ENCODE peak calls at places on chromosomes 2 and 18, in nine cellular contexts. One of them, this sample, is unnamed.

GRCh38 chr2:64586883-64587481 is 62.9 kb downstream of the AFTPH start:
- DNase-seq in OCI-M1: peak
- DNase-seq in IMR-90: peak
- DNase-seq in stimulated activated CD8-positive, alpha-beta memory T cell treated with anti-CD3 and anti-CD28 coated beads, Interleukin-15, amount 100 ng/mL, for 24 hours: no peak
- DNase-seq in body of pancreas: no peak
- DNase-seq in stimulated activated naive CD8-positive, alpha-beta T cell treated with anti-CD3 and anti-CD28 coated beads, Interleukin-15, Interleukin-2, amounts not matched to agents 100 U/mL and 50 U/mL, for 24 hours: no peak
- DNase-seq in HT-29: peak
- DNase-seq in A172: peak
- DNase-seq in AG04450: peak
- DNase-seq in this sample: no peak

GRCh38 chr2:37439131-37439642 is 94.8 kb downstream of the QPCT start:
- DNase-seq in OCI-M1: no peak
- DNase-seq in IMR-90: no peak
- DNase-seq in stimulated activated CD8-positive, alpha-beta memory T cell treated with anti-CD3 and anti-CD28 coated beads, Interleukin-15, amount 100 ng/mL, for 24 hours: no peak
- DNase-seq in body of pancreas: no peak
- DNase-seq in stimulated activated naive CD8-positive, alpha-beta T cell treated with anti-CD3 and anti-CD28 coated beads, Interleukin-15, Interleukin-2, amounts not matched to agents 100 U/mL and 50 U/mL, for 24 hours: no peak
- DNase-seq in HT-29: no peak
- DNase-seq in A172: no peak
- DNase-seq in AG04450: no peak
- DNase-seq in this sample: no peak

GRCh38 chr18:37435150-37435872 is 130.3 kb downstream of the CELF4 start:
- DNase-seq in OCI-M1: no peak
- DNase-seq in IMR-90: no peak
- DNase-seq in stimulated activated CD8-positive, alpha-beta memory T cell treated with anti-CD3 and anti-CD28 coated beads, Interleukin-15, amount 100 ng/mL, for 24 hours: no peak
- DNase-seq in body of pancreas: no peak
- DNase-seq in stimulated activated naive CD8-positive, alpha-beta T cell treated with anti-CD3 and anti-CD28 coated beads, Interleukin-15, Interleukin-2, amounts not matched to agents 100 U/mL and 50 U/mL, for 24 hours: no peak
- DNase-seq in HT-29: no peak
- DNase-seq in A172: peak
- DNase-seq in AG04450: no peak
- DNase-seq in this sample: no peak

GRCh38 chr2:178674122-178674521 is 133.1 kb downstream of the TTN start:
- DNase-seq in OCI-M1: peak
- DNase-seq in IMR-90: no peak
- DNase-seq in stimulated activated CD8-positive, alpha-beta memory T cell treated with anti-CD3 and anti-CD28 coated beads, Interleukin-15, amount 100 ng/mL, for 24 hours: no peak
- DNase-seq in body of pancreas: no peak
- DNase-seq in stimulated activated naive CD8-positive, alpha-beta T cell treated with anti-CD3 and anti-CD28 coated beads, Interleukin-15, Interleukin-2, amounts not matched to agents 100 U/mL and 50 U/mL, for 24 hours: no peak
- DNase-seq in HT-29: peak
- DNase-seq in A172: no peak
- DNase-seq in AG04450: no peak
- DNase-seq in this sample: no peak

GRCh38 chr2:31778153-31778552 is 197.4 kb upstream of the SRD5A2 start:
- DNase-seq in OCI-M1: no peak
- DNase-seq in IMR-90: no peak
- DNase-seq in stimulated activated CD8-positive, alpha-beta memory T cell treated with anti-CD3 and anti-CD28 coated beads, Interleukin-15, amount 100 ng/mL, for 24 hours: no peak
- DNase-seq in body of pancreas: no peak
- DNase-seq in stimulated activated naive CD8-positive, alpha-beta T cell treated with anti-CD3 and anti-CD28 coated beads, Interleukin-15, Interleukin-2, amounts not matched to agents 100 U/mL and 50 U/mL, for 24 hours: no peak
- DNase-seq in HT-29: no peak
- DNase-seq in A172: no peak
- DNase-seq in AG04450: no peak
- DNase-seq in this sample: no peak

GRCh38 chr2:96931966-96932365 is 54.4 kb downstream of the FAM178B start:
- DNase-seq in OCI-M1: no peak
- DNase-seq in IMR-90: no peak
- DNase-seq in stimulated activated CD8-positive, alpha-beta memory T cell treated with anti-CD3 and anti-CD28 coated beads, Interleukin-15, amount 100 ng/mL, for 24 hours: no peak
- DNase-seq in body of pancreas: no peak
- DNase-seq in stimulated activated naive CD8-positive, alpha-beta T cell treated with anti-CD3 and anti-CD28 coated beads, Interleukin-15, Interleukin-2, amounts not matched to agents 100 U/mL and 50 U/mL, for 24 hours: no peak
- DNase-seq in HT-29: no peak
- DNase-seq in A172: no peak
- DNase-seq in AG04450: no peak
- DNase-seq in this sample: no peak

GRCh38 chr2:158809816-158810215 is 14.7 kb downstream of the DAPL1 start:
- DNase-seq in OCI-M1: no peak
- DNase-seq in IMR-90: no peak
- DNase-seq in stimulated activated CD8-positive, alpha-beta memory T cell treated with anti-CD3 and anti-CD28 coated beads, Interleukin-15, amount 100 ng/mL, for 24 hours: no peak
- DNase-seq in body of pancreas: no peak
- DNase-seq in stimulated activated naive CD8-positive, alpha-beta T cell treated with anti-CD3 and anti-CD28 coated beads, Interleukin-15, Interleukin-2, amounts not matched to agents 100 U/mL and 50 U/mL, for 24 hours: no peak
- DNase-seq in HT-29: no peak
- DNase-seq in A172: no peak
- DNase-seq in AG04450: no peak
- DNase-seq in this sample: no peak

GRCh38 chr18:62788891-62789290 is 73.5 kb downstream of the PHLPP1 start:
- DNase-seq in OCI-M1: no peak
- DNase-seq in IMR-90: no peak
- DNase-seq in stimulated activated CD8-positive, alpha-beta memory T cell treated with anti-CD3 and anti-CD28 coated beads, Interleukin-15, amount 100 ng/mL, for 24 hours: no peak
- DNase-seq in body of pancreas: no peak
- DNase-seq in stimulated activated naive CD8-positive, alpha-beta T cell treated with anti-CD3 and anti-CD28 coated beads, Interleukin-15, Interleukin-2, amounts not matched to agents 100 U/mL and 50 U/mL, for 24 hours: no peak
- DNase-seq in HT-29: peak
- DNase-seq in A172: peak
- DNase-seq in AG04450: no peak
- DNase-seq in this sample: no peak

GRCh38 chr2:238164906-238165287 is 6.1 kb downstream of the ERFE start:
- DNase-seq in OCI-M1: no peak
- DNase-seq in IMR-90: no peak
- DNase-seq in stimulated activated CD8-positive, alpha-beta memory T cell treated with anti-CD3 and anti-CD28 coated beads, Interleukin-15, amount 100 ng/mL, for 24 hours: no peak
- DNase-seq in body of pancreas: no peak
- DNase-seq in stimulated activated naive CD8-positive, alpha-beta T cell treated with anti-CD3 and anti-CD28 coated beads, Interleukin-15, Interleukin-2, amounts not matched to agents 100 U/mL and 50 U/mL, for 24 hours: no peak
- DNase-seq in HT-29: no peak
- DNase-seq in A172: no peak
- DNase-seq in AG04450: no peak
- DNase-seq in this sample: no peak

GRCh38 chr18:35376742-35377695 is at the start of gene ZNF396:
- DNase-seq in OCI-M1: peak
- DNase-seq in IMR-90: peak
- DNase-seq in stimulated activated CD8-positive, alpha-beta memory T cell treated with anti-CD3 and anti-CD28 coated beads, Interleukin-15, amount 100 ng/mL, for 24 hours: peak
- DNase-seq in body of pancreas: peak
- DNase-seq in stimulated activated naive CD8-positive, alpha-beta T cell treated with anti-CD3 and anti-CD28 coated beads, Interleukin-15, Interleukin-2, amounts not matched to agents 100 U/mL and 50 U/mL, for 24 hours: peak
- DNase-seq in HT-29: peak
- DNase-seq in A172: peak
- DNase-seq in AG04450: no peak
- DNase-seq in this sample: peak

GRCh38 chr2:71716697-71717624 is 263.6 kb downstream of the DYSF start:
- DNase-seq in OCI-M1: no peak
- DNase-seq in IMR-90: peak
- DNase-seq in stimulated activated CD8-positive, alpha-beta memory T cell treated with anti-CD3 and anti-CD28 coated beads, Interleukin-15, amount 100 ng/mL, for 24 hours: no peak
- DNase-seq in body of pancreas: peak
- DNase-seq in stimulated activated naive CD8-positive, alpha-beta T cell treated with anti-CD3 and anti-CD28 coated beads, Interleukin-15, Interleukin-2, amounts not matched to agents 100 U/mL and 50 U/mL, for 24 hours: no peak
- DNase-seq in HT-29: no peak
- DNase-seq in A172: peak
- DNase-seq in AG04450: peak
- DNase-seq in this sample: no peak

GRCh38 chr2:151791545-151791944 is 36.7 kb downstream of the ARL5A start:
- DNase-seq in OCI-M1: no peak
- DNase-seq in IMR-90: no peak
- DNase-seq in stimulated activated CD8-positive, alpha-beta memory T cell treated with anti-CD3 and anti-CD28 coated beads, Interleukin-15, amount 100 ng/mL, for 24 hours: no peak
- DNase-seq in body of pancreas: no peak
- DNase-seq in stimulated activated naive CD8-positive, alpha-beta T cell treated with anti-CD3 and anti-CD28 coated beads, Interleukin-15, Interleukin-2, amounts not matched to agents 100 U/mL and 50 U/mL, for 24 hours: no peak
- DNase-seq in HT-29: no peak
- DNase-seq in A172: no peak
- DNase-seq in AG04450: no peak
- DNase-seq in this sample: no peak

GRCh38 chr18:33560686-33561370 is 17.2 kb upstream of the ASXL3 start:
- DNase-seq in OCI-M1: peak
- DNase-seq in IMR-90: peak
- DNase-seq in stimulated activated CD8-positive, alpha-beta memory T cell treated with anti-CD3 and anti-CD28 coated beads, Interleukin-15, amount 100 ng/mL, for 24 hours: no peak
- DNase-seq in body of pancreas: no peak
- DNase-seq in stimulated activated naive CD8-positive, alpha-beta T cell treated with anti-CD3 and anti-CD28 coated beads, Interleukin-15, Interleukin-2, amounts not matched to agents 100 U/mL and 50 U/mL, for 24 hours: no peak
- DNase-seq in HT-29: peak
- DNase-seq in A172: peak
- DNase-seq in AG04450: no peak
- DNase-seq in this sample: no peak

GRCh38 chr2:178282075-178282474 is 87.8 kb downstream of the OSBPL6 start:
- DNase-seq in OCI-M1: no peak
- DNase-seq in IMR-90: peak
- DNase-seq in stimulated activated CD8-positive, alpha-beta memory T cell treated with anti-CD3 and anti-CD28 coated beads, Interleukin-15, amount 100 ng/mL, for 24 hours: no peak
- DNase-seq in body of pancreas: no peak
- DNase-seq in stimulated activated naive CD8-positive, alpha-beta T cell treated with anti-CD3 and anti-CD28 coated beads, Interleukin-15, Interleukin-2, amounts not matched to agents 100 U/mL and 50 U/mL, for 24 hours: no peak
- DNase-seq in HT-29: peak
- DNase-seq in A172: peak
- DNase-seq in AG04450: peak
- DNase-seq in this sample: no peak